ENCODE peak calls at places on chromosomes 5 and 9, in eight cellular contexts. One of them, this sample, is unnamed. For H3K4me1, the result is how much of the 10 kb centered on the place peaks cover.

GRCh38 chr9:37464426-37465248 is 613 bp downstream of the ZBTB5 start:
- DNase-seq in hepatocyte: peak
- DNase-seq in IMR-90: peak
- DNase-seq in testis: peak
- DNase-seq in pancreas: peak
- DNase-seq in prostate gland: peak
- DNase-seq in spleen: peak
- DNase-seq in HCT116: no peak
- DNase-seq in this sample: no peak

GRCh38 chr5:139131062-139131856 is 66.9 kb downstream of the SIL1 start:
- DNase-seq in hepatocyte: peak
- DNase-seq in IMR-90: peak
- DNase-seq in testis: peak
- DNase-seq in pancreas: no peak
- DNase-seq in prostate gland: peak
- DNase-seq in spleen: no peak
- DNase-seq in HCT116: no peak
- DNase-seq in this sample: peak

GRCh38 chr9:89374176-89374575 is 55.9 kb downstream of the SECISBP2 start:
- DNase-seq in hepatocyte: no peak
- DNase-seq in IMR-90: peak
- DNase-seq in testis: no peak
- DNase-seq in pancreas: no peak
- DNase-seq in prostate gland: no peak
- DNase-seq in spleen: no peak
- DNase-seq in HCT116: no peak
- DNase-seq in this sample: no peak

GRCh38 chr5:14464661-14465060 is 116.9 kb upstream of the OTULINL start:
- DNase-seq in hepatocyte: no peak
- DNase-seq in IMR-90: no peak
- DNase-seq in testis: no peak
- DNase-seq in pancreas: no peak
- DNase-seq in prostate gland: no peak
- DNase-seq in spleen: no peak
- DNase-seq in HCT116: no peak
- DNase-seq in this sample: no peak

GRCh38 chr5:58683567-58683966 is 100.7 kb downstream of the RAB3C start:
- DNase-seq in hepatocyte: no peak
- DNase-seq in IMR-90: no peak
- DNase-seq in testis: no peak
- DNase-seq in pancreas: no peak
- DNase-seq in prostate gland: no peak
- DNase-seq in spleen: no peak
- DNase-seq in HCT116: no peak
- DNase-seq in this sample: no peak

GRCh38 chr5:167814828-167815227 is 476.6 kb upstream of the WWC1 start:
- DNase-seq in hepatocyte: no peak
- DNase-seq in IMR-90: peak
- DNase-seq in testis: no peak
- DNase-seq in pancreas: no peak
- DNase-seq in prostate gland: no peak
- DNase-seq in spleen: no peak
- DNase-seq in HCT116: no peak
- DNase-seq in this sample: peak

GRCh38 chr9:14248149-14248548 is 65.8 kb downstream of the NFIB start:
- DNase-seq in hepatocyte: no peak
- DNase-seq in IMR-90: no peak
- DNase-seq in testis: no peak
- DNase-seq in pancreas: no peak
- DNase-seq in prostate gland: no peak
- DNase-seq in spleen: no peak
- DNase-seq in HCT116: no peak
- DNase-seq in this sample: no peak

GRCh38 chr9:129336601-129337286 is 158.7 kb upstream of the IER5L start:
- DNase-seq in hepatocyte: peak
- DNase-seq in IMR-90: peak
- DNase-seq in testis: peak
- DNase-seq in pancreas: peak
- DNase-seq in prostate gland: peak
- DNase-seq in spleen: peak
- DNase-seq in HCT116: no peak
- DNase-seq in this sample: peak

GRCh38 chr5:172933238-172933637 is 26.0 kb upstream of the RPL26L1 start:
- DNase-seq in hepatocyte: no peak
- DNase-seq in IMR-90: no peak
- DNase-seq in testis: no peak
- DNase-seq in pancreas: no peak
- DNase-seq in prostate gland: no peak
- DNase-seq in spleen: no peak
- DNase-seq in HCT116: no peak
- DNase-seq in this sample: no peak

GRCh38 chr9:15553528-15553898 is 670 bp downstream of the CCDC171 start:
- DNase-seq in hepatocyte: no peak
- DNase-seq in IMR-90: no peak
- DNase-seq in testis: no peak
- DNase-seq in pancreas: no peak
- DNase-seq in prostate gland: no peak
- DNase-seq in spleen: no peak
- DNase-seq in HCT116: no peak
- DNase-seq in this sample: no peak

GRCh38 chr5:42924686-42925085 is 113.0 kb upstream of the SELENOP start:
- DNase-seq in hepatocyte: no peak
- DNase-seq in IMR-90: no peak
- DNase-seq in testis: no peak
- DNase-seq in pancreas: no peak
- DNase-seq in prostate gland: no peak
- DNase-seq in spleen: no peak
- DNase-seq in HCT116: no peak
- DNase-seq in this sample: no peak

GRCh38 chr5:31972558-31972957 is 201.6 kb downstream of the GOLPH3 start:
- DNase-seq in hepatocyte: no peak
- DNase-seq in IMR-90: no peak
- DNase-seq in testis: no peak
- DNase-seq in pancreas: no peak
- DNase-seq in prostate gland: no peak
- DNase-seq in spleen: no peak
- DNase-seq in HCT116: no peak
- DNase-seq in this sample: no peak

GRCh38 chr5:93240228-93240834 is 340.7 kb downstream of the NR2F1-AS1 start:
- DNase-seq in hepatocyte: no peak
- DNase-seq in IMR-90: no peak
- DNase-seq in testis: no peak
- DNase-seq in pancreas: no peak
- DNase-seq in prostate gland: no peak
- DNase-seq in spleen: no peak
- DNase-seq in HCT116: no peak
- DNase-seq in this sample: no peak

GRCh38 chr5:16144416-16144815 is 35.2 kb downstream of the MARCHF11 start:
- DNase-seq in hepatocyte: no peak
- DNase-seq in IMR-90: no peak
- DNase-seq in testis: no peak
- DNase-seq in pancreas: no peak
- DNase-seq in prostate gland: no peak
- DNase-seq in spleen: no peak
- DNase-seq in HCT116: no peak
- DNase-seq in this sample: no peak

GRCh38 chr5:88480245-88480644 is 211.6 kb upstream of the TMEM161B start:
- DNase-seq in hepatocyte: no peak
- DNase-seq in IMR-90: no peak
- DNase-seq in testis: no peak
- DNase-seq in pancreas: no peak
- DNase-seq in prostate gland: no peak
- DNase-seq in spleen: no peak
- DNase-seq in HCT116: no peak
- DNase-seq in this sample: no peak

GRCh38 chr9:92740015-92740408 is 24.6 kb downstream of the BICD2 start:
- DNase-seq in hepatocyte: no peak
- DNase-seq in IMR-90: peak
- DNase-seq in testis: no peak
- DNase-seq in pancreas: no peak
- DNase-seq in prostate gland: no peak
- DNase-seq in spleen: no peak
- DNase-seq in HCT116: no peak
- DNase-seq in this sample: no peak

GRCh38 chr5:134177197-134178171 is 734 bp upstream of the SKP1 start:
- DNase-seq in hepatocyte: peak
- DNase-seq in IMR-90: peak
- DNase-seq in testis: peak
- DNase-seq in pancreas: peak
- DNase-seq in prostate gland: peak
- DNase-seq in spleen: peak
- DNase-seq in HCT116: peak
- DNase-seq in this sample: peak

GRCh38 chr9:117835798-117836197 is 131.6 kb downstream of the TLR4 start:
- DNase-seq in hepatocyte: no peak
- DNase-seq in IMR-90: no peak
- DNase-seq in testis: no peak
- DNase-seq in pancreas: no peak
- DNase-seq in prostate gland: no peak
- DNase-seq in spleen: no peak
- DNase-seq in HCT116: no peak
- DNase-seq in this sample: no peak

GRCh38 chr5:99349842-99350241 is 421.0 kb upstream of the CHD1 start:
- DNase-seq in hepatocyte: no peak
- DNase-seq in IMR-90: no peak
- DNase-seq in testis: no peak
- DNase-seq in pancreas: no peak
- DNase-seq in prostate gland: no peak
- DNase-seq in spleen: no peak
- DNase-seq in HCT116: no peak
- DNase-seq in this sample: no peak

GRCh38 chr9:81388831-81389230 is 300.5 kb downstream of the TLE1 start:
- DNase-seq in hepatocyte: no peak
- DNase-seq in IMR-90: no peak
- DNase-seq in testis: no peak
- DNase-seq in pancreas: no peak
- DNase-seq in prostate gland: no peak
- DNase-seq in spleen: no peak
- DNase-seq in HCT116: no peak
- DNase-seq in this sample: no peak
- H3K27ac ChIP-seq in hepatocyte: no peak
- H3K27ac ChIP-seq in IMR-90: no peak
- H3K27ac ChIP-seq in testis: no peak
- H3K27ac ChIP-seq in pancreas: no peak
- H3K27ac ChIP-seq in prostate gland: no peak
- H3K27ac ChIP-seq in spleen: no peak
- H3K27ac ChIP-seq in HCT116: no peak
- H3K27ac ChIP-seq in this sample: peak

GRCh38 chr9:133054194-133054890 is 7.4 kb upstream of the CEL start:
- DNase-seq in hepatocyte: no peak
- DNase-seq in IMR-90: no peak
- DNase-seq in testis: no peak
- DNase-seq in pancreas: peak
- DNase-seq in prostate gland: no peak
- DNase-seq in spleen: no peak
- DNase-seq in HCT116: no peak
- DNase-seq in this sample: no peak

GRCh38 chr9:133051281-133051900 is 10.4 kb upstream of the CEL start:
- DNase-seq in hepatocyte: no peak
- DNase-seq in IMR-90: no peak
- DNase-seq in testis: no peak
- DNase-seq in pancreas: peak
- DNase-seq in prostate gland: no peak
- DNase-seq in spleen: peak
- DNase-seq in HCT116: no peak
- DNase-seq in this sample: no peak

GRCh38 chr9:133050142-133050541 is 11.6 kb upstream of the CEL start:
- DNase-seq in hepatocyte: no peak
- DNase-seq in IMR-90: peak
- DNase-seq in testis: no peak
- DNase-seq in pancreas: peak
- DNase-seq in prostate gland: no peak
- DNase-seq in spleen: no peak
- DNase-seq in HCT116: no peak
- DNase-seq in this sample: no peak

GRCh38 chr9:133050781-133051180 is 11.0 kb upstream of the CEL start:
- DNase-seq in hepatocyte: no peak
- DNase-seq in IMR-90: no peak
- DNase-seq in testis: peak
- DNase-seq in pancreas: peak
- DNase-seq in prostate gland: no peak
- DNase-seq in spleen: peak
- DNase-seq in HCT116: no peak
- DNase-seq in this sample: no peak

GRCh38 chr9:133051966-133052539 is 9.7 kb upstream of the CEL start:
- DNase-seq in hepatocyte: no peak
- DNase-seq in IMR-90: no peak
- DNase-seq in testis: no peak
- DNase-seq in pancreas: no peak
- DNase-seq in prostate gland: no peak
- DNase-seq in spleen: no peak
- DNase-seq in HCT116: no peak
- DNase-seq in this sample: no peak
- H3K4me1 ChIP-seq in hepatocyte: under half
- H3K4me1 ChIP-seq in IMR-90: under half
- H3K4me1 ChIP-seq in testis: under half
- H3K4me1 ChIP-seq in pancreas: under half
- H3K4me1 ChIP-seq in prostate gland: under half
- H3K4me1 ChIP-seq in spleen: under half
- H3K4me1 ChIP-seq in HCT116: under half
- H3K4me1 ChIP-seq in this sample: under half

GRCh38 chr5:141958773-141959172 is 771 bp upstream of the PCDH12 start:
- DNase-seq in hepatocyte: no peak
- DNase-seq in IMR-90: peak
- DNase-seq in testis: no peak
- DNase-seq in pancreas: no peak
- DNase-seq in prostate gland: no peak
- DNase-seq in spleen: no peak
- DNase-seq in HCT116: no peak
- DNase-seq in this sample: no peak

GRCh38 chr5:141958113-141958512 is at the start of gene PCDH12:
- DNase-seq in hepatocyte: no peak
- DNase-seq in IMR-90: peak
- DNase-seq in testis: no peak
- DNase-seq in pancreas: no peak
- DNase-seq in prostate gland: no peak
- DNase-seq in spleen: peak
- DNase-seq in HCT116: no peak
- DNase-seq in this sample: no peak

GRCh38 chr5:141961466-141961865 is 3.5 kb upstream of the PCDH12 start:
- DNase-seq in hepatocyte: no peak
- DNase-seq in IMR-90: no peak
- DNase-seq in testis: no peak
- DNase-seq in pancreas: no peak
- DNase-seq in prostate gland: no peak
- DNase-seq in spleen: no peak
- DNase-seq in HCT116: no peak
- DNase-seq in this sample: no peak

GRCh38 chr5:141960449-141961323 is 2.7 kb upstream of the PCDH12 start:
- DNase-seq in hepatocyte: peak
- DNase-seq in IMR-90: peak
- DNase-seq in testis: peak
- DNase-seq in pancreas: peak
- DNase-seq in prostate gland: peak
- DNase-seq in spleen: peak
- DNase-seq in HCT116: peak
- DNase-seq in this sample: peak

GRCh38 chr5:141960018-141960417 is 2.0 kb upstream of the PCDH12 start:
- DNase-seq in hepatocyte: peak
- DNase-seq in IMR-90: no peak
- DNase-seq in testis: no peak
- DNase-seq in pancreas: peak
- DNase-seq in prostate gland: no peak
- DNase-seq in spleen: peak
- DNase-seq in HCT116: no peak
- DNase-seq in this sample: no peak
- TF ChIP-seq CTCF in hepatocyte: peak
- TF ChIP-seq CTCF in IMR-90: no peak
- TF ChIP-seq CTCF in testis: no peak
- TF ChIP-seq CTCF in pancreas: no peak
- TF ChIP-seq CTCF in prostate gland: no peak
- TF ChIP-seq CTCF in spleen: no peak
- TF ChIP-seq CTCF in HCT116: peak
- TF ChIP-seq CTCF in this sample: no peak

GRCh38 chr9:69895659-69896058 is 75.0 kb downstream of the CFAP95 start:
- DNase-seq in hepatocyte: no peak
- DNase-seq in IMR-90: no peak
- DNase-seq in testis: no peak
- DNase-seq in pancreas: no peak
- DNase-seq in prostate gland: no peak
- DNase-seq in spleen: no peak
- DNase-seq in HCT116: no peak
- DNase-seq in this sample: no peak
- H3K27ac ChIP-seq in hepatocyte: no peak
- H3K27ac ChIP-seq in IMR-90: no peak
- H3K27ac ChIP-seq in testis: no peak
- H3K27ac ChIP-seq in pancreas: no peak
- H3K27ac ChIP-seq in prostate gland: no peak
- H3K27ac ChIP-seq in spleen: no peak
- H3K27ac ChIP-seq in HCT116: no peak
- H3K27ac ChIP-seq in this sample: no peak